ENCODE peak calls at places on chromosomes 4 and X, in five cellular contexts. One of them, this sample, is unnamed.

GRCh38 chr4:138501614-138502013 is 259.5 kb upstream of the SLC7A11 start:
- DNase-seq in AG10803: no peak
- DNase-seq in IMR-90: no peak
- DNase-seq in body of pancreas: no peak
- DNase-seq in fibroblast of lung: no peak
- DNase-seq in this sample: no peak

GRCh38 chrX:136310411-136310810 is 9.6 kb downstream of the ADGRG4 start:
- DNase-seq in AG10803: no peak
- DNase-seq in IMR-90: peak
- DNase-seq in body of pancreas: no peak
- DNase-seq in fibroblast of lung: peak
- DNase-seq in this sample: peak

GRCh38 chr4:41505161-41505653 is 32.8 kb upstream of the LIMCH1 start:
- DNase-seq in AG10803: peak
- DNase-seq in IMR-90: no peak
- DNase-seq in body of pancreas: no peak
- DNase-seq in fibroblast of lung: peak
- DNase-seq in this sample: peak

GRCh38 chrX:136176399-136176825 is 29.1 kb downstream of the FHL1 start:
- DNase-seq in AG10803: peak
- DNase-seq in IMR-90: peak
- DNase-seq in body of pancreas: no peak
- DNase-seq in fibroblast of lung: peak
- DNase-seq in this sample: peak

GRCh38 chr4:70722199-70722791 is 531 bp downstream of the RUFY3 start:
- DNase-seq in AG10803: peak
- DNase-seq in IMR-90: peak
- DNase-seq in body of pancreas: no peak
- DNase-seq in fibroblast of lung: peak
- DNase-seq in this sample: peak

GRCh38 chr4:142236268-142236667 is 599.9 kb downstream of the IL15 start:
- DNase-seq in AG10803: peak
- DNase-seq in IMR-90: peak
- DNase-seq in body of pancreas: no peak
- DNase-seq in fibroblast of lung: peak
- DNase-seq in this sample: no peak

GRCh38 chrX:31132803-31133202 is 61.0 kb upstream of the FTHL17 start:
- DNase-seq in AG10803: no peak
- DNase-seq in IMR-90: no peak
- DNase-seq in body of pancreas: no peak
- DNase-seq in fibroblast of lung: no peak
- DNase-seq in this sample: no peak

GRCh38 chrX:119410027-119410819 is 11.1 kb downstream of the SLC25A43 start:
- DNase-seq in AG10803: peak
- DNase-seq in IMR-90: peak
- DNase-seq in body of pancreas: peak
- DNase-seq in fibroblast of lung: peak
- DNase-seq in this sample: peak

GRCh38 chrX:108224727-108225455 is 133.3 kb downstream of the ATG4A start:
- DNase-seq in AG10803: peak
- DNase-seq in IMR-90: peak
- DNase-seq in body of pancreas: no peak
- DNase-seq in fibroblast of lung: peak
- DNase-seq in this sample: peak

GRCh38 chr4:7041851-7042696 is 1.1 kb upstream of the TADA2B start:
- DNase-seq in AG10803: no peak
- DNase-seq in IMR-90: peak
- DNase-seq in body of pancreas: peak
- DNase-seq in fibroblast of lung: peak
- DNase-seq in this sample: peak

GRCh38 chr4:2269206-2269531 is 7.3 kb upstream of the MXD4 start:
- DNase-seq in AG10803: no peak
- DNase-seq in IMR-90: no peak
- DNase-seq in body of pancreas: no peak
- DNase-seq in fibroblast of lung: no peak
- DNase-seq in this sample: no peak

GRCh38 chr4:3346146-3346545 is 53.3 kb downstream of the RGS12 start:
- DNase-seq in AG10803: peak
- DNase-seq in IMR-90: peak
- DNase-seq in body of pancreas: peak
- DNase-seq in fibroblast of lung: peak
- DNase-seq in this sample: peak

GRCh38 chrX:11557120-11557519 is 108.6 kb downstream of the ARHGAP6 start:
- DNase-seq in AG10803: peak
- DNase-seq in IMR-90: peak
- DNase-seq in body of pancreas: no peak
- DNase-seq in fibroblast of lung: peak
- DNase-seq in this sample: peak

GRCh38 chr4:83212041-83212851 is 72.4 kb downstream of the COQ2 start:
- DNase-seq in AG10803: no peak
- DNase-seq in IMR-90: no peak
- DNase-seq in body of pancreas: no peak
- DNase-seq in fibroblast of lung: no peak
- DNase-seq in this sample: no peak

GRCh38 chrX:77628294-77629025 is 157.6 kb downstream of the ATRX start:
- DNase-seq in AG10803: no peak
- DNase-seq in IMR-90: no peak
- DNase-seq in body of pancreas: no peak
- DNase-seq in fibroblast of lung: no peak
- DNase-seq in this sample: peak

GRCh38 chrX:13932416-13932815 is 97.3 kb downstream of the GEMIN8 start:
- DNase-seq in AG10803: no peak
- DNase-seq in IMR-90: no peak
- DNase-seq in body of pancreas: no peak
- DNase-seq in fibroblast of lung: no peak
- DNase-seq in this sample: no peak

GRCh38 chr4:1247811-1248261 is 1.1 kb downstream of the CTBP1 start:
- DNase-seq in AG10803: no peak
- DNase-seq in IMR-90: no peak
- DNase-seq in body of pancreas: no peak
- DNase-seq in fibroblast of lung: no peak
- DNase-seq in this sample: no peak

GRCh38 chrX:68988865-68989264 is 160.0 kb downstream of the EFNB1 start:
- DNase-seq in AG10803: no peak
- DNase-seq in IMR-90: no peak
- DNase-seq in body of pancreas: no peak
- DNase-seq in fibroblast of lung: no peak
- DNase-seq in this sample: no peak

GRCh38 chr4:244471-244870 is 60.8 kb downstream of the ZNF732 start:
- DNase-seq in AG10803: peak
- DNase-seq in IMR-90: no peak
- DNase-seq in body of pancreas: peak
- DNase-seq in fibroblast of lung: peak
- DNase-seq in this sample: peak

GRCh38 chr4:83328486-83328885 is 6.2 kb downstream of the HPSE start:
- DNase-seq in AG10803: no peak
- DNase-seq in IMR-90: no peak
- DNase-seq in body of pancreas: no peak
- DNase-seq in fibroblast of lung: no peak
- DNase-seq in this sample: no peak

GRCh38 chr4:39526810-39527295 is 386 bp downstream of the UGDH start:
- DNase-seq in AG10803: no peak
- DNase-seq in IMR-90: no peak
- DNase-seq in body of pancreas: no peak
- DNase-seq in fibroblast of lung: peak
- DNase-seq in this sample: peak

GRCh38 chr4:177369372-177369771 is 59.7 kb downstream of the NEIL3 start:
- DNase-seq in AG10803: peak
- DNase-seq in IMR-90: peak
- DNase-seq in body of pancreas: no peak
- DNase-seq in fibroblast of lung: peak
- DNase-seq in this sample: peak

DNA sequence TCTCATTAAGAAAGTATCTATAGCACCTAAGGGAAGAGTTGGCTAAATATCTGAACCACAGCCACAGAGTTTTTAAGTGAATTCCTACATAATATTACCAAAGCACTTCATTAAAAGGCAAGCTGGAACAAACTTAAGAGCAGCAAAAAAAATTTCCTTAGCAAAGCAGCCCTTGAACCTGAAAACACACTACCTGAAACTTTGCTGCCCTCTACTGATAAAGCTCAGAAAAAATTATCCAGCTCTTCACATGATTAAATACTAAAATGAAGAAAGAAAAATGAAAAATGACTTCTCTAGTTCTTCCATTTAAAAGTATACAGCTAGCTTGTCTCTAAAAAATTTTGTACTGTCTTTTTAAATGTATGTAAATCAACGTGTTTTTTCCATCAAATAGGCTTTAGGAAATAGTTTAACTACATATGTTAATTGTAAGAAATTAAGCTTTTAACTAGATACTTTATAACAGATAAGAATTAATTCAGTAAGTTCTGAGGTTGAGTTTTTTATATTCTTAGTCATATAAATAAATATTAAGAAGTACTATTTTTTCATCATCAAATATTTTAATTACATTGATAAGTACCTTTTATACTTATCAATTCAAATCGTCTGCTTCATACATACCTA is 156.1 kb downstream of the STPG2 start:
- DNase-seq in AG10803: no peak
- DNase-seq in IMR-90: no peak
- DNase-seq in body of pancreas: no peak
- DNase-seq in fibroblast of lung: peak
- DNase-seq in this sample: peak
- TF ChIP-seq CTCF in AG10803: no peak
- TF ChIP-seq CTCF in IMR-90: peak
- TF ChIP-seq CTCF in body of pancreas: peak
- TF ChIP-seq CTCF in fibroblast of lung: no peak
- TF ChIP-seq CTCF in this sample: peak

GRCh38 chr4:81214144-81214517 is 891 bp downstream of the PRKG2 start:
- DNase-seq in AG10803: no peak
- DNase-seq in IMR-90: no peak
- DNase-seq in body of pancreas: no peak
- DNase-seq in fibroblast of lung: no peak
- DNase-seq in this sample: no peak

GRCh38 chr4:81215219-81215892 is at the start of gene PRKG2:
- DNase-seq in AG10803: peak
- DNase-seq in IMR-90: no peak
- DNase-seq in body of pancreas: no peak
- DNase-seq in fibroblast of lung: peak
- DNase-seq in this sample: no peak

GRCh38 chr4:81215936-81216335 is 914 bp upstream of the PRKG2 start:
- DNase-seq in AG10803: no peak
- DNase-seq in IMR-90: no peak
- DNase-seq in body of pancreas: no peak
- DNase-seq in fibroblast of lung: no peak
- DNase-seq in this sample: no peak

GRCh38 chr4:81213671-81214070 is 1.4 kb downstream of the PRKG2 start:
- DNase-seq in AG10803: no peak
- DNase-seq in IMR-90: no peak
- DNase-seq in body of pancreas: no peak
- DNase-seq in fibroblast of lung: no peak
- DNase-seq in this sample: no peak

GRCh38 chr4:81214518-81215218 is 354 bp downstream of the PRKG2 start:
- DNase-seq in AG10803: peak
- DNase-seq in IMR-90: peak
- DNase-seq in body of pancreas: no peak
- DNase-seq in fibroblast of lung: peak
- DNase-seq in this sample: peak
- H3K4me3 ChIP-seq in AG10803: peak
- H3K4me3 ChIP-seq in IMR-90: peak
- H3K4me3 ChIP-seq in body of pancreas: no peak
- H3K4me3 ChIP-seq in fibroblast of lung: peak
- H3K4me3 ChIP-seq in this sample: peak

GRCh38 chr4:11701978-11702377 is 273.3 kb upstream of the HS3ST1 start:
- DNase-seq in AG10803: no peak
- DNase-seq in IMR-90: no peak
- DNase-seq in body of pancreas: no peak
- DNase-seq in fibroblast of lung: no peak
- DNase-seq in this sample: no peak

GRCh38 chr4:11704136-11704535 is 275.4 kb upstream of the HS3ST1 start:
- DNase-seq in AG10803: no peak
- DNase-seq in IMR-90: no peak
- DNase-seq in body of pancreas: no peak
- DNase-seq in fibroblast of lung: peak
- DNase-seq in this sample: peak

GRCh38 chr4:11700751-11701226 is 272.1 kb upstream of the HS3ST1 start:
- DNase-seq in AG10803: no peak
- DNase-seq in IMR-90: peak
- DNase-seq in body of pancreas: no peak
- DNase-seq in fibroblast of lung: peak
- DNase-seq in this sample: peak

GRCh38 chr4:11698846-11699590 is 270.3 kb upstream of the HS3ST1 start:
- DNase-seq in AG10803: no peak
- DNase-seq in IMR-90: peak
- DNase-seq in body of pancreas: no peak
- DNase-seq in fibroblast of lung: peak
- DNase-seq in this sample: peak

GRCh38 chr4:11702886-11703555 is 274.3 kb upstream of the HS3ST1 start:
- DNase-seq in AG10803: no peak
- DNase-seq in IMR-90: no peak
- DNase-seq in body of pancreas: no peak
- DNase-seq in fibroblast of lung: no peak
- DNase-seq in this sample: no peak
- TF ChIP-seq CTCF in AG10803: no peak
- TF ChIP-seq CTCF in IMR-90: no peak
- TF ChIP-seq CTCF in body of pancreas: no peak
- TF ChIP-seq CTCF in fibroblast of lung: no peak
- TF ChIP-seq CTCF in this sample: no peak

GRCh38 chr4:128288689-128289106 is 1.1 kb upstream of the PGRMC2 start:
- DNase-seq in AG10803: peak
- DNase-seq in IMR-90: peak
- DNase-seq in body of pancreas: no peak
- DNase-seq in fibroblast of lung: peak
- DNase-seq in this sample: peak

GRCh38 chr4:128291096-128291495 is 3.5 kb upstream of the PGRMC2 start:
- DNase-seq in AG10803: no peak
- DNase-seq in IMR-90: no peak
- DNase-seq in body of pancreas: no peak
- DNase-seq in fibroblast of lung: no peak
- DNase-seq in this sample: no peak

GRCh38 chr4:128287871-128288688 is 467 bp upstream of the PGRMC2 start:
- DNase-seq in AG10803: peak
- DNase-seq in IMR-90: peak
- DNase-seq in body of pancreas: peak
- DNase-seq in fibroblast of lung: peak
- DNase-seq in this sample: peak

GRCh38 chr4:128290526-128290925 is 2.9 kb upstream of the PGRMC2 start:
- DNase-seq in AG10803: no peak
- DNase-seq in IMR-90: no peak
- DNase-seq in body of pancreas: no peak
- DNase-seq in fibroblast of lung: no peak
- DNase-seq in this sample: no peak

DNA sequence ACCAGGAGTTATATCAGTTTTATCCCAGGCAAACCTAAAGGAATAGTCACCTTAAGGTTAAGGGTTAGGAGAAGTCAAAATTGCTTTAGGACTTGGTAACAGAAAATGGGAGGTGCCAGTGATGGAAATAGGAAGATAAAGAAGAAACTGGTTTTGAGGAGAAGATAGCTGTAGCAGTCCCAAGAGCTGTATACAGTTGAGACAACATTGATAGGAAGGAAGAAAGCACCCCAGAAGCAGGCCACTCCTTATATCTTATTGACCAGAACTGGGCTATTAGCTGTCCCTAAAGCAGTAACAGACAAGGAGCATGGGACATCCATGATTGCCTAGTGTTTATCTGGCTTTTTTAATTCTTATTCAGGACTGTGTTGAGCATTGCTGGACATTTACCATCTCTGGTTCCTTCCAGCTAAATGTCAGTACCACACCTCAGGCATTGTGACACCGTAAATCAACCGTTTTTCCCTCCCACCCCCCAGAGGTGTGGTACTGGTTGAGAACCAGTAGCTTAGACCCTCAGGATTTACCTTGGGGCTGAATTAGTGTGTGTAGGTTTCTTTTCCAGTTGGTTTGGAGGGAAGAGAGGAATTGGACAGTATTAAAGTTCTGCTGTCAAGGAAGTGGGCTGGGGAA is 2.0 kb upstream of the PGRMC2 start:
- DNase-seq in AG10803: no peak
- DNase-seq in IMR-90: no peak
- DNase-seq in body of pancreas: no peak
- DNase-seq in fibroblast of lung: no peak
- DNase-seq in this sample: no peak
- H3K4me3 ChIP-seq in AG10803: no peak
- H3K4me3 ChIP-seq in IMR-90: no peak
- H3K4me3 ChIP-seq in body of pancreas: no peak
- H3K4me3 ChIP-seq in fibroblast of lung: no peak
- H3K4me3 ChIP-seq in this sample: no peak